ENCODE peak calls at places on chromosomes 5 and 9, in ten cellular contexts. H is IMR-90; X is mammary epithelial cell; E is right atrium auricular region; R is naive thymus-derived CD4-positive, alpha-beta T cell; O is adrenal gland; M is DND-41; J is heart right ventricle; N is transverse colon; U is hepatocyte. L is an unnamed sample.
A peak's percentile ranks its signal among the peaks of the same experiment; 100 is the strongest.

GRCh38 chr9:137108608-137109249 is 5.8 kb downstream of the DPP7 start:
- DNase-seq in H (no peak), X (no peak), E (no peak), R (no peak), O (no peak), M (no peak), J (no peak), N (no peak), U (no peak), L (no peak)

GRCh38 chr9:6759114-6759977 is 1.6 kb downstream of the KDM4C start:
- DNase-seq in H (peak; percentile 82), X (peak; percentile 76), E (no peak), R (no peak), O (no peak), M (no peak), J (no peak), N (peak; percentile 29), U (peak; percentile 65), L (no peak)

GRCh38 chr9:118121361-118121760 is 417.2 kb downstream of the TLR4 start:
- DNase-seq in H (no peak), X (peak; percentile 40), E (no peak), R (no peak), O (no peak), M (no peak), J (no peak), N (no peak), U (no peak), L (no peak)

GRCh38 chr5:150523472-150524350 is 15.8 kb downstream of the NDST1 start:
- DNase-seq in H (peak; percentile 81), X (peak; percentile 39), E (no peak), R (peak; percentile 39), O (peak; percentile 81), M (peak; percentile 14), J (no peak), N (peak; percentile 45), U (peak; percentile 63), L (no peak)

GRCh38 chr9:100554935-100555401 is 22.9 kb upstream of the CAVIN4 start:
- DNase-seq in H (peak; percentile 64), X (peak; percentile 46), E (no peak), R (no peak), O (no peak), M (no peak), J (no peak), N (no peak), U (no peak), L (no peak)

GRCh38 chr9:33250458-33250995 is 10.6 kb downstream of the SPINK4 start:
- DNase-seq in H (peak; percentile 85), X (peak; percentile 58), E (no peak), R (no peak), O (peak; percentile 48), M (no peak), J (no peak), N (no peak), U (no peak), L (no peak)

GRCh38 chr5:1519631-1520141 is 4.1 kb downstream of the LPCAT1 start:
- DNase-seq in H (no peak), X (no peak), E (peak; percentile 38), R (no peak), O (peak; percentile 40), M (peak; percentile 1), J (no peak), N (peak; percentile 4), U (no peak), L (no peak)

GRCh38 chr9:93111371-93112115 is 15.5 kb downstream of the CARD19 start:
- DNase-seq in H (peak; percentile 48), X (peak; percentile 92), E (no peak), R (no peak), O (peak; percentile 73), M (no peak), J (no peak), N (no peak), U (no peak), L (no peak)

GRCh38 chr5:126383755-126384154 is 39.5 kb upstream of the GRAMD2B start:
- DNase-seq in H (peak; percentile 47), X (no peak), E (no peak), R (no peak), O (no peak), M (no peak), J (no peak), N (no peak), U (no peak), L (no peak)

GRCh38 chr5:126383246-126383645 is 40.0 kb upstream of the GRAMD2B start:
- DNase-seq in H (peak; percentile 76), X (no peak), E (no peak), R (no peak), O (no peak), M (no peak), J (no peak), N (peak; percentile 53), U (no peak), L (no peak)

GRCh38 chr5:126385509-126385908 is 37.7 kb upstream of the GRAMD2B start:
- DNase-seq in H (no peak), X (peak; percentile 41), E (no peak), R (no peak), O (no peak), M (no peak), J (no peak), N (no peak), U (no peak), L (no peak)

GRCh38 chr5:126386146-126386545 is 37.1 kb upstream of the GRAMD2B start:
- DNase-seq in H (no peak), X (peak; percentile 35), E (no peak), R (no peak), O (no peak), M (no peak), J (no peak), N (no peak), U (no peak), L (no peak)

GRCh38 chr5:126384985-126385384 is 38.2 kb upstream of the GRAMD2B start:
- DNase-seq in H (peak; percentile 81), X (peak; percentile 60), E (no peak), R (no peak), O (no peak), M (no peak), J (no peak), N (no peak), U (no peak), L (no peak)
- H3K27ac ChIP-seq in H (no peak overlapping the region), X (peak overlapping the region; percentile 55), E (no peak overlapping the region), R (no peak overlapping the region), O (no peak overlapping the region), M (no peak overlapping the region), J (peak overlapping the region; percentile 65), N (peak overlapping the region; percentile 69), U (no peak overlapping the region), L (no peak overlapping the region)

GRCh38 chr5:174311531-174312269 is 266.2 kb downstream of the NSG2 start:
- DNase-seq in H (peak; percentile 34), X (peak; percentile 29), E (no peak), R (peak; percentile 51), O (peak; percentile 82), M (no peak), J (peak; percentile 74), N (peak; percentile 64), U (peak; percentile 81), L (peak; percentile 13)

GRCh38 chr5:174313615-174314014 is 268.1 kb downstream of the NSG2 start:
- DNase-seq in H (no peak), X (no peak), E (no peak), R (no peak), O (peak; percentile 35), M (no peak), J (no peak), N (no peak), U (no peak), L (no peak)

GRCh38 chr5:174312641-174313040 is 267.1 kb downstream of the NSG2 start:
- DNase-seq in H (no peak), X (no peak), E (no peak), R (no peak), O (peak; percentile 49), M (no peak), J (no peak), N (no peak), U (no peak), L (no peak)

GRCh38 chr5:174311121-174311520 is 265.6 kb downstream of the NSG2 start:
- DNase-seq in H (no peak), X (no peak), E (peak; percentile 43), R (no peak), O (no peak), M (no peak), J (no peak), N (no peak), U (no peak), L (no peak)

DNA sequence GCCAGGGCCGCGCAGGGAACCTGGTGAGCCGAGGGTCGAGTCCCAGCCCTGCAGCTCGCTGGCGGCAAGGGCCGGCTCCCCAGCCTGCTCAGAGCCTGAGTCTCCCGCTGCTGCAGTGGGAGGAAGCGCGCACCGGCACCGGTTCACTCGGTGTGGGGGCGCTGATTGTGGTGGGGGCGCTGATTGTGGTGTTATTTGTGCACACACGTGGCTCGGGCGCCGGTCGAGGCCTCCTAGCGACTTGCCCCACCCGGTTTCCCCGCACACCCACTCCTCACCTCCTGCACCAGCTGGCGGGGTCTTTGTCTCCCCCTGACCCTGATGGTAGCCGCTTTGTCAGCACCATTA is 266.7 kb downstream of the NSG2 start:
- DNase-seq in H (no peak), X (no peak), E (no peak), R (no peak), O (no peak), M (no peak), J (no peak), N (no peak), U (no peak), L (no peak)
- H3K4me3 ChIP-seq in H (no peak overlapping the region), X (no peak overlapping the region), E (peak overlapping the region; percentile 27), R (no peak overlapping the region), O (no peak overlapping the region), M (no peak overlapping the region), J (peak overlapping the region; percentile 50), N (peak overlapping the region; percentile 33), U (no peak overlapping the region), L (no peak overlapping the region)

DNA sequence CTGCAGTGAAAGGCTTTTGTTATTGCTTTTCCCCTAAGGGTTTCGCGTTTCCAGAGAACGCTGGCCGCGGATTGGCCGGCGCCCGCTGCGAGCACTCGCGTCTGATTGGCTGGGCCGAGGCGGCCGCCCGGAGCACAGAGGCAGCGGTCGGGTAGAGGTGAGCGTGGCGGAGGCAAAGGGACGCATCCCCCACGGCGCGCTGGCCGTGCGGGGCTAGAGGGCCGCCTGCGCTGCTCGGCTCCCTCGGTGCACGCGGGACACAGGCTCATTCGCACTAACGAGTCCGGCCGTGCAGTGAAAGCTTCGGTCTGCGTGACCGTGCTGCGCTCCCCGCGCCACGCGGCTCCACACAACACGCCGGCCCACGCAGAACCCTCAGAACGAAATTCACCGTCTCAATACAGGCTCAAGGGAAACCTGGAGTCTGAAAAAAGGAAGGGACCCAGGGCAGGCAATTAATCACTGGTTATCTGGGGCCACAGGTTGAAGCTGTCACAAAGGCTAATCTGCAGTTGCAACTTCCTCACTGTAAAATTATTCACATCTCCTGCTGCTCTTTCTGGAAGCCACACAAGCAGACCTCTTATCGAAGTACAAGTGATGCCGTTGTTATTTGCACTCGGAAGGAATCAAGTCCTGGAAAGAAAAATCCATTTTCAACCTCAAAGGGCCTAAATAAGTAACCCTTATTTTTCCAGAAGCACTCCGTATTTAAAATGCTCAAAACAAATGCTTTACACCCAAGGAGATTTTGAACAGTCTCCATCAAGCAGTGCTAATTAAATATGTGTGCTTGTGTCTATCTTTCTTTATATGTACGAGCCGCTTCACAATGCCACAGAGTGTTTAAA is 94.6 kb downstream of the ZNF608 start:
- DNase-seq in H (no peak), X (peak; percentile 77), E (peak; percentile 86), R (no peak), O (peak; percentile 90), M (no peak), J (peak; percentile 87), N (peak; percentile 86), U (peak; percentile 86), L (no peak)
- H3K4me1 ChIP-seq in H (peaks cover 30% of the 10 kb centered on the region), X (peaks cover 54% of the 10 kb centered on the region), E (no peaks in the 10 kb centered on the region), R (peaks cover 4% of the 10 kb centered on the region), O (peaks cover 51% of the 10 kb centered on the region), M (peaks cover 65% of the 10 kb centered on the region), J (peaks cover 81% of the 10 kb centered on the region), N (peaks cover 35% of the 10 kb centered on the region), U (peaks cover 76% of the 10 kb centered on the region), L (peaks cover 38% of the 10 kb centered on the region)

GRCh38 chr9:38670542-38671371 is 49.2 kb downstream of the FAM240B start:
- DNase-seq in H (no peak), X (no peak), E (no peak), R (no peak), O (no peak), M (no peak), J (no peak), N (no peak), U (no peak), L (no peak)
- H3K27ac ChIP-seq in H (no peak overlapping the region), X (no peak overlapping the region), E (no peak overlapping the region), R (no peak overlapping the region), O (no peak overlapping the region), M (no peak overlapping the region), J (no peak overlapping the region), N (no peak overlapping the region), U (no peak overlapping the region), L (no peak overlapping the region)

L was measured in CD8-positive, alpha-beta T cell.